ENCODE peak calls at places on chromosomes 5 and 9, in five cellular contexts. E is SK-N-SH, Q is H1, X is HepG2, F is K562. D is an unnamed sample.

GRCh38 chr9:104950838-104951237 is 22.9 kb upstream of the ABCA1 start:
- DNase-seq in X (no peak), Q (no peak), F (no peak), E (no peak), D (no peak)

GRCh38 chr5:32225445-32225844 is 51.3 kb upstream of the GOLPH3 start:
- DNase-seq in F (no peak), X (peak; percentile 38), Q (no peak), E (no peak), D (no peak)

GRCh38 chr5:11733840-11734192 is 170.4 kb downstream of the CTNND2 start:
- DNase-seq in X (no peak), E (no peak), F (no peak), Q (no peak), D (no peak)

GRCh38 chr9:68704804-68705635 is at the start of gene PIP5K1B:
- DNase-seq in X (peak; percentile 70), F (peak; percentile 69), E (peak; percentile 47), Q (no peak), D (no peak)

GRCh38 chr5:90940227-90940995 is 381.8 kb downstream of the ADGRV1 start:
- DNase-seq in E (peak; percentile 63), Q (peak; percentile 9), X (no peak), F (no peak), D (peak; percentile 73)

GRCh38 chr5:32172908-32173393 is 1.2 kb downstream of the GOLPH3 start:
- DNase-seq in X (no peak), E (no peak), Q (no peak), F (no peak), D (no peak)

GRCh38 chr9:31334837-31335528 is 1049.5 kb upstream of the ACO1 start:
- DNase-seq in E (no peak), F (no peak), Q (no peak), X (no peak), D (no peak)

GRCh38 chr9:2477755-2478154 is 143.8 kb upstream of the VLDLR start:
- DNase-seq in E (no peak), F (no peak), X (peak; percentile 7), Q (no peak), D (no peak)

GRCh38 chr9:113614843-113615648 is 151.5 kb downstream of the RGS3 start:
- DNase-seq in E (no peak), Q (no peak), X (no peak), F (no peak), D (no peak)

GRCh38 chr5:55191165-55191564 is 18.2 kb upstream of the CDC20B start:
- DNase-seq in F (no peak), E (no peak), X (no peak), Q (no peak), D (no peak)

GRCh38 chr5:65017636-65018035 is 248.9 kb downstream of the CWC27 start:
- DNase-seq in E (no peak), X (no peak), F (no peak), Q (no peak), D (no peak)

GRCh38 chr9:129391215-129391614 is 213.2 kb upstream of the IER5L start:
- DNase-seq in Q (no peak), E (no peak), X (no peak), F (no peak), D (no peak)

GRCh38 chr5:145345883-145346282 is 489.3 kb downstream of the PRELID2 start:
- DNase-seq in Q (no peak), F (no peak), E (no peak), X (no peak), D (no peak)
- TF ChIP-seq GABPA in Q (no peak), F (no peak), E (no peak), X (no peak), D (no peak)

DNA sequence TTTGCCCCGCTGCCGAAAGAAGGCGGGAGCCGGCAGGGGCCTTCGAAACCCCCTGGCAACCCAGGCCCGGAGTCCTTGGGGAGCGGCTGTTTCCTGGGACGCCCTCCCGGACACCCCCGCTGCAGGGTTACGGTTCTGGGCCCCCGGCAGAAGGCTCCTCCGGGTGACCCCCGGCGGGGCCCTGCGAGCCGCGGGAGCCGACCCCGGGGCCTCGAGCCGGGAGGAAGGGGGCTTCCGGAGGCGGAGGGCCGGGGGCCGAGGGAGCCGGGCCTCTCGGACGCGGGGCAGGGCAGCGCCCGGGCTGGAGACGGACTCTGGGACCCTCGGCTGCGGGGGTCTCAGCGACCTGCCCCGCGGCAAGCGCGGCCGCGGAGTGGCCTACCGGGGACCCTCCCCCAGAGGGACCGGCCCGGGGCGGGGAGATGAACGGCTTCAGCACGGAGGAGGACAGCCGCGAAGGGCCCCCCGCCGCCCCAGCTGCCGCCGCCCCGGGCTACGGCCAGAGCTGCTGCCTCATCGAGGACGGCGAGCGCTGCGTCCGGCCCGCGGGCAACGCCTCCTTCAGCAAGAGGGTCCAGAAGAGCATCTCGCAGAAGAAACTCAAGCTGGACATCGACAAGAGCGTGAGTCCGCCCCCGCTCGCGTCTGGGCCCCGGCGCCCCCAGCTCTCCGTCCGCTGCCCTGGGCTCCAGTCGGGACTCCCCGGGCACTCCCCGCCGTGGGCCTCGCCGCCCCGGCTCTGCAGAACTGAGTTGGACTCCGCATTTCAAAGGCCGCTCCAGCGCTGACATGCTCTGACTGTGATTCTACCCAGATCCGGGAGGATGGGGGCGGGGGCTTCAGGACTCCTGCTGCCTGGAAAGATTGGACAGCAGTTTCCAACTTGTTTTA is 631 bp downstream of the SAP30L start:
- DNase-seq in X (peak; percentile 36), F (peak; percentile 56), Q (no peak), E (peak; percentile 76), D (no peak)
- TF ChIP-seq SIN3A in X (peak; percentile 28), F (peak; percentile 47), Q (peak; percentile 48), E (peak; percentile 28), D (peak; percentile 19)

DNA sequence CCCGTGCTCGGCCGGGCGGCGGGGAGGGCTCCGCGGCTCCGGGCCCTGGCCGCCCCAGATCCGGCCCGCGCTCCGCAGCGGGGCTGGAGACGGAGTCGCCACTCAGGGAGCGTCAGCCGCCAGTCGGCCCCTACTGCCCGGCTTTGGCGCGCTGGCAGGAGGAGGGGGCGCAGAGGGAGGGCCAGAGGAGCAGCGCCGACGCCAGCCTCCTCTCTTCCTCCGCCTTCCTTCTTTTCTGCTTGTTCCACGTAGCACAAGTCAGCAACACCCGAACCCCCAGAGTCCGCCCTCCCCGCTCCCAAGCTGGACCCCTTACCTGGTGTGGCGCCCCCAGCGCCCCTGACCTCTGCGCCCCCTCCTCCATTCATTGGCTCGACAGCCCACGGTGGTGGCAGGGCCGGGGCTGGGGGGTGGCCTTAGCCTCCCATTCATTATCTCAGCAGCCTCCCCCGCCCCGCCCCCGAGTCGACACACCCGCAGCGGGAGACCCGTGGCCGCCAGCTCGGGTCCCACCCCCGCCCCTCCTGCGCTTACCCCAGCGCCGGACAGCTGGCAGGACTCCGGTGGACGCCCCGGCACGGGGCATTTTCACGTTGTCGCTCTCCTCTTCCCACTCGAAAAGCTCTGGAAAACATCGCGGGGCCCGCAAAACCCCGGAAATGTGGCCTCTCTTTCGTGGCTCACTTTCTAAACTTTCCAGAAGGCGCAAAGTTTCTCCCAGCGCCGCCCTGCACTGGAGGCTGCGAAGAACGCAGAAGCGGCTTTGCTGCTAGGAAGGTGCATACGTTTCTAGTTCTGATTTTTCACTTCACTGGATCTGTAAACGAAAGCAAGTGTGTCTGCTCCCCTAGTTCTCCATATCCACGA is at the start of gene LPAR1:
- DNase-seq in Q (no peak), F (no peak), X (no peak), E (peak; percentile 84), D (no peak)
- TF ChIP-seq GABPA in Q (no peak), F (no peak), X (no peak), E (no peak), D (no peak)

GRCh38 chr5:132653716-132654115 is 4.3 kb upstream of the IL13 start:
- DNase-seq in E (no peak), F (no peak), Q (no peak), X (no peak), D (no peak)
- TF ChIP-seq SIN3A in E (no peak), F (no peak), Q (no peak), X (no peak), D (no peak)

GRCh38 chr5:89399553-89399952 is 516.6 kb upstream of the MEF2C start:
- DNase-seq in F (no peak), X (no peak), Q (no peak), E (no peak), D (no peak)

GRCh38 chr5:89396262-89396975 is 513.4 kb upstream of the MEF2C start:
- DNase-seq in Q (no peak), F (no peak), X (no peak), E (no peak), D (peak; percentile 57)

GRCh38 chr5:89397096-89397495 is 514.1 kb upstream of the MEF2C start:
- DNase-seq in E (no peak), Q (no peak), F (no peak), X (no peak), D (peak; percentile 48)

GRCh38 chr5:89401012-89401411 is 518.0 kb upstream of the MEF2C start:
- DNase-seq in Q (no peak), F (no peak), E (no peak), X (no peak), D (no peak)

DNA sequence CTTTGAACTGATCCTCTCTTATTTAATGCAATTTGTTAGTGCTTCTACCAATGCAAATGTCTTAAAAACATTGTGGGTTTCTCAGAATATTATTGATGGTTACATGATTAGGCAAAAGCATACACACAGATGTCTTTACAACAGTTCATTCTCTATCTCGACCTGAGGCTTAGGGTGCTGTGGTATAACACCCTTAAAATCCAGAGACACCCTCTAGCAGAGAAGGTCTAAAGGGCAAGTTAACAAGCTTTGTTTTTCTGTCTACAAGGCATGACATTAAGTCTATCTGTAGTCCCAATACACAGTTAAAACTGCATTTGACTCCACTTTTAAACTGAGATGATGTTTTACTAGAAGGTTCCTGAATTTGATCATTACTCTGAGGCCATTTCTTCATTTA is 518.7 kb upstream of the MEF2C start:
- DNase-seq in F (no peak), E (no peak), Q (no peak), X (no peak), D (no peak)
- TF ChIP-seq GABPA in F (no peak), E (no peak), Q (no peak), X (no peak), D (no peak)

DNA sequence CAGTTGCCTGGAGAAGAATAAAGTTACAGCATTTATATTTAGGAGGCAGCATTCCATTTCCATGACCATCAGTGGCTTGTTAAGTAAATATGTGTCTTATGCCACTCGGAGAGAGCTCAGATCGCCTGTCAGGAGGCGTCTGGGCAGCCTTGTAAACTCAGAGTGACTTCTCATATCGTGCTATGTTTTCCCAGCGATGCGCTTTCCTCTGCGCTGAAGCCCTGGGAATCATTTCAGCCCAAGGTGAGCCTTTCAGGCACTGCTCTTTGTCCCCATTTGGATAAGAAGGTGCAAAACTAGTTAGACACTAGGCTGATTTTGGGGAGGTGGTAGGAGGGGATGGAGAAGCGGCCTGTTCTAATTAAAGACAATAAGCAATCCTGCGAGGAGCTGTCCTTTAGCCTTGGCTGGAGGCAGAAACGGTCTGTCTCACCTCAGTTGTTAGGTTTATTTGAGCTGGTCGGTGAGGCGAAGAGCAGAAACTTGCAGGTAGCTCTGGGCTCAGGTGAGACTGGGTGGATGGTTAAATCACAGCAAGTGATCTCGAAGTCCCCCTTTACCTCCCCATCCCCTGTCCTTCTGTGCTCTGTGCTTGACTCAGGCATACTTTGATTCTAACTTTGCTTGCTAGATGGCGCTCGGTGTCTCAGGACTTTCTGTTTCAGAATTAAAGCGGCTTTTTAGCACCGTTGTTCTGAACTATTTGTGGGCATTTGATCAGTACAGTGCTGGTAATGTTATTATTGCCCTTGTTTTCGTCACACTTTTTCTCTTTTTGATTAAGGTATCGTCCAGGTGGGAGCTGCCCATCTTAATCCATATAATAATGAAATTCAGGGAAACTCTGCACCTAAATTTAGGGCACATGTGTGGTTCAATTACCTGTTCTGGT is 24.6 kb downstream of the NR2F1 start:
- DNase-seq in Q (no peak), F (no peak), E (peak; percentile 64), X (peak; percentile 44), D (no peak)
- TF ChIP-seq SIN3A in Q (peak; percentile 47), F (no peak), E (no peak), X (no peak), D (no peak)

GRCh38 chr9:128249558-128249913 is 26.3 kb downstream of the GOLGA2 start:
- DNase-seq in Q (no peak), X (no peak), F (no peak), E (no peak), D (no peak)
- TF ChIP-seq GABPA in Q (no peak), X (no peak), F (no peak), E (no peak), D (no peak)